ENCODE peak calls at places on chromosomes 4 and X, in five cellular contexts. J, I, D, U and R are unnamed samples.

GRCh38 chr4:113901994-113902787 is 77.3 kb downstream of the ARSJ start:
- DNase-seq in J (no peak), I (peak; percentile 78), D (no peak), U (no peak), R (no peak)

GRCh38 chr4:4655011-4655410 is 113.2 kb upstream of the STX18 start:
- DNase-seq in J (no peak), I (no peak), D (no peak), U (no peak), R (no peak)

GRCh38 chrX:112081781-112082482 is 644 bp downstream of the TRPC5 start:
- DNase-seq in J (no peak), I (no peak), D (no peak), U (no peak), R (no peak)

GRCh38 chr4:117596917-117597316 is 437.4 kb upstream of the NDST3 start:
- DNase-seq in J (no peak), I (no peak), D (no peak), U (no peak), R (no peak)

GRCh38 chrX:138026211-138026610 is 460.3 kb downstream of the ZIC3 start:
- DNase-seq in J (no peak), I (no peak), D (no peak), U (no peak), R (peak; percentile 10)

GRCh38 chrX:40261955-40262596 is 164.3 kb upstream of the BCOR start:
- DNase-seq in J (peak; percentile 82), I (peak; percentile 61), D (no peak), U (no peak), R (no peak)

GRCh38 chr4:173252024-173252935 is 81.9 kb downstream of the HMGB2 start:
- DNase-seq in J (no peak), I (no peak), D (no peak), U (no peak), R (peak; percentile 99)

GRCh38 chrX:132463411-132463810 is 25.4 kb downstream of the MBNL3 start:
- DNase-seq in J (no peak), I (no peak), D (no peak), U (no peak), R (no peak)

GRCh38 chr4:138775890-138776289 is 239.7 kb upstream of the NOCT start:
- DNase-seq in J (no peak), I (no peak), D (peak; percentile 2), U (no peak), R (no peak)

GRCh38 chrX:13759152-13759718 is 24.7 kb downstream of the OFD1 start:
- DNase-seq in J (no peak), I (no peak), D (no peak), U (no peak), R (no peak)

GRCh38 chr4:31130930-31131329 is 410.8 kb downstream of the PCDH7 start:
- DNase-seq in J (no peak), I (no peak), D (no peak), U (no peak), R (no peak)

GRCh38 chr4:122668241-122668640 is 47.4 kb upstream of the IL21 start:
- DNase-seq in J (no peak), I (no peak), D (no peak), U (no peak), R (no peak)

GRCh38 chr4:147340547-147341225 is 140.2 kb upstream of the EDNRA start:
- DNase-seq in J (no peak), I (no peak), D (no peak), U (no peak), R (no peak)

GRCh38 chrX:41538707-41539106 is 91.6 kb downstream of the NYX start:
- DNase-seq in J (no peak), I (no peak), D (no peak), U (no peak), R (no peak)

GRCh38 chr4:145093638-145094037 is 4.4 kb downstream of the ANAPC10 start:
- DNase-seq in J (no peak), I (no peak), D (no peak), U (no peak), R (no peak)

GRCh38 chr4:41701961-41702360 is 46.6 kb downstream of the PHOX2B start:
- DNase-seq in J (no peak), I (no peak), D (no peak), U (no peak), R (no peak)

GRCh38 chr4:96833831-96834230 is 993.9 kb downstream of the PDHA2 start:
- DNase-seq in J (no peak), I (no peak), D (no peak), U (no peak), R (no peak)

GRCh38 chrX:97909245-97909644 is 1025.5 kb downstream of the RPA4 start:
- DNase-seq in J (no peak), I (no peak), D (no peak), U (no peak), R (no peak)

GRCh38 chr4:47786958-47787370 is 50.9 kb downstream of the CORIN start:
- DNase-seq in J (no peak), I (no peak), D (no peak), U (no peak), R (no peak)

GRCh38 chrX:43813898-43814297 is 68.4 kb downstream of the MAOB start:
- DNase-seq in J (no peak), I (no peak), D (no peak), U (no peak), R (peak; percentile 0)

GRCh38 chr4:156659570-156659969 is 312.0 kb downstream of the PDGFC start:
- DNase-seq in J (no peak), I (no peak), D (no peak), U (no peak), R (no peak)

GRCh38 chrX:31331928-31332327 is 260.1 kb upstream of the FTHL17 start:
- DNase-seq in J (no peak), I (no peak), D (no peak), U (no peak), R (no peak)

GRCh38 chr4:37584087-37584486 is 102.1 kb downstream of the RELL1 start:
- DNase-seq in J (no peak), I (no peak), D (no peak), U (no peak), R (no peak)